ENCODE peak calls at places on chromosomes 7 and 10, in five cellular contexts. K is upper lobe of left lung, I is lower lobe of right lung, J is pancreas, U is aorta. X is an unnamed sample.

GRCh38 chr10:114306116-114306973 is 67.3 kb downstream of the VWA2 start:
- ATAC-seq in K (no peak), I (no peak), J (no peak), U (no peak), X (no peak)

GRCh38 chr10:2972216-2972615 is 95.1 kb upstream of the PFKP start:
- ATAC-seq in K (no peak), I (no peak), J (no peak), U (no peak), X (no peak)

GRCh38 chr10:3482200-3482993 is 302.6 kb downstream of the KLF6 start:
- ATAC-seq in K (peak), I (peak), J (peak), U (peak), X (peak)

GRCh38 chr10:68406111-68406814 is 814 bp downstream of the RUFY2 start:
- ATAC-seq in K (peak), I (peak), J (peak), U (peak), X (peak)

GRCh38 chr10:17710181-17710580 is 41.8 kb upstream of the TMEM236 start:
- ATAC-seq in K (peak), I (peak), J (no peak), U (no peak), X (no peak)

GRCh38 chr7:82434275-82435022 is 9.1 kb downstream of the CACNA2D1 start:
- ATAC-seq in K (no peak), I (no peak), J (no peak), U (no peak), X (no peak)

GRCh38 chr7:35370694-35371093 is 116.8 kb upstream of the TBX20 start:
- ATAC-seq in K (no peak), I (no peak), J (no peak), U (no peak), X (no peak)

GRCh38 chr7:133705596-133705995 is 421.5 kb upstream of the LRGUK start:
- ATAC-seq in K (no peak), I (no peak), J (no peak), U (no peak), X (no peak)

GRCh38 chr7:84549409-84549808 is 354.8 kb upstream of the SEMA3A start:
- ATAC-seq in K (no peak), I (no peak), J (no peak), U (no peak), X (no peak)

GRCh38 chr7:155484483-155485399 is 26.8 kb downstream of the EN2 start:
- ATAC-seq in K (no peak), I (no peak), J (no peak), U (no peak), X (no peak)

GRCh38 chr10:131630772-131631258 is 270.0 kb upstream of the PPP2R2D start:
- ATAC-seq in K (no peak), I (no peak), J (no peak), U (no peak), X (no peak)

GRCh38 chr7:5420108-5420840 is 3.4 kb downstream of the TNRC18 start:
- ATAC-seq in K (peak), I (no peak), J (peak), U (no peak), X (no peak)

GRCh38 chr7:80611353-80611752 is 27.1 kb upstream of the CD36 start:
- ATAC-seq in K (no peak), I (no peak), J (peak), U (no peak), X (no peak)

GRCh38 chr10:50470798-50471582 is 152.8 kb downstream of the SGMS1 start:
- ATAC-seq in K (no peak), I (no peak), J (peak), U (no peak), X (no peak)

GRCh38 chr7:22688034-22688433 is 39.0 kb upstream of the IL6 start:
- ATAC-seq in K (peak), I (peak), J (no peak), U (no peak), X (peak)

DNA sequence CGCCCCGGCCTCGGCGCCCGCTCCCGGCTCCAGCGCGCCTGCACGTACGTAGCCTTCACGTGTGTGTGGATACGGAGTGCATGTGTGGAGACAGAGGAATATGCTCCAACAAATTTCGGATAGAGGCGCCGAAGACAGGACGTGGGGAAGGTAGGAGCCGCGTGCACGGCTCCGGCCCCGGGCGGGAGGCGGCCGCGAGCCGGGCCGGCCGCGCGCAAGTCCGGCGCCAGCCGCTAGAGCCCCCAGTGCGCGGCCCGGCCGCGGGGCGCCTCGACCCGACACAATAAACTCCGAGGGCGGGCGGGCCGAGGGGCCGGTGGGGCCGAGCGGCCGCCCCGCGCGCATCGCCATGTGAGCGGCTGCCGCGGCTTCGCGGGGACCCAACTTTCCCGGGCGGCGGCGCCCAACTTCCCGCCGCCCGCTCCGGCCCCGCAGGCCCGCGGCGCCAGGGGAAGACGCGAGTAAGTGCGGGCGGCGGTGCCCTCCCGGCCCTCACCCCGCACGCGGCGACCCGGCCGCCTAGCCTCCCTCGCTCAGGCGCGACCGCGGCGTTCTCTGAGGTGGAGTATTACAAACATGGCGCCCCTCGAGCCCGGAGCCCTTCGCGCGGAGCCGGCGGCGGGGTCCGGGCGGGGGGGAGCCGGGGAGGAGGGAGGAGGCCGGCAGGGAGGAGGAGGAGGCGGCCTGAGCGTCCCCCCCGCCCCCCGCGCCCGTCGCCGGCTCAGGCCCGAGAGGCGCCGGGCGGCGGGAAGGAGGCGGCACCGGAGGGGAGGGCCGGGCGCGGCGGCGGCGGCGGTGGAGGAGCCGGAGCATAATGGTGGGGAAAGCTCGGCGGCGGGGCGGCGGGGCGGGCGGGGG is at the start of gene ZMYND11:
- ATAC-seq in K (peak), I (peak), J (peak), U (peak), X (peak)
- H3K27ac ChIP-seq in K (peak), I (peak), J (peak), U (peak), X (peak)

DNA sequence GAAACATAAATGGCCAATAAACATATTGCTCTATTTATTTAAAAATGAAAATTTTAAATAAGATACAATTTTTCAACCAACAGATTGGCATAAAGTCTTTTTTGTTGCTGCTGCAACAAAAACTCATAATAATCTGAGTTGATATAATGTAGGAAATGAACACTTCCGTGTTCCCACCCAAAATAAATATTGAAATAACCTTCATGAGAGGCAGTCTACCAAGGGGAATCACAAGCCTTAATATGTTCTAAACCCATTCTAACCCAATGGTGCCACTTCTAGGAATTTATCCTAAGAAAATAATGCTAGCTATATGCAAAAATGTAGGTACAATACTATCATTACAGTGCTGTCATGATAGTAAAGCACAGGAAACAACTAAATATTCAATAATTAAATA is 39.1 kb downstream of the SLC25A13 start:
- ATAC-seq in K (no peak), I (no peak), J (no peak), U (no peak), X (no peak)
- H3K27ac ChIP-seq in K (no peak), I (no peak), J (no peak), U (no peak), X (no peak)

GRCh38 chr7:7798510-7798909 is 80.1 kb upstream of the RPA3 start:
- ATAC-seq in K (no peak), I (no peak), J (peak), U (no peak), X (no peak)

GRCh38 chr7:7793249-7793648 is 74.8 kb upstream of the RPA3 start:
- ATAC-seq in K (no peak), I (no peak), J (no peak), U (no peak), X (no peak)

GRCh38 chr7:7795203-7795602 is 76.8 kb upstream of the RPA3 start:
- ATAC-seq in K (no peak), I (no peak), J (no peak), U (no peak), X (no peak)

GRCh38 chr7:7793921-7794320 is 75.5 kb upstream of the RPA3 start:
- ATAC-seq in K (no peak), I (no peak), J (no peak), U (no peak), X (no peak)

DNA sequence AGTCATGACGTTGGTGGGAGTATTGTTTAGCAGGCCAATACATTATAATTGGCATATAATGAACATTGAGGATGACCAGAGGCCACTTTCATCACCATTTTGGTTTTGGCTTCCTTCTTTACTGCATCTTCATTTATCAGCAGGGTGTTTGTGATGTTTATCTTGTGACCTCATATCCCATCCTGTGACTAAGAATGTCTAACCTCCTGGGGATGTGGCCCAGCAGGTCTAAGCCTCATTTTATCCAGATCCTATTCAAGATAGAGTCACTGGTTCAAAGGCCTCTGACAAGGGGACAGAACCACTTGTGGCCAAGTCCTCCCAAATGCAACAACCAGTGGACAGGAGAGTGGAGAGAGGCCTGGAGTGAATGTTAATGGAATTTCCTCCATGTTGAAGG is 77.3 kb upstream of the RPA3 start:
- ATAC-seq in K (no peak), I (no peak), J (no peak), U (no peak), X (no peak)
- H3K27ac ChIP-seq in K (no peak), I (no peak), J (no peak), U (no peak), X (no peak)

GRCh38 chr10:79445217-79445707 is at the start of gene ZCCHC24:
- ATAC-seq in K (peak), I (peak), J (peak), U (no peak), X (peak)
- H3K27ac ChIP-seq in K (peak), I (peak), J (peak), U (peak), X (peak)

X was measured in gastroesophageal sphincter.